ENCODE peak calls at places on chromosome 1, in five cellular contexts. R, V, N, H and P are unnamed samples.

GRCh38 chr1:20792177-20792576 is 5.1 kb upstream of the HP1BP3 start:
- DNase-seq in R (no peak), V (no peak), N (peak), H (no peak), P (no peak)

GRCh38 chr1:87999852-88000251 is 671.2 kb downstream of the LMO4 start:
- DNase-seq in R (no peak), V (no peak), N (no peak), H (no peak), P (no peak)

GRCh38 chr1:42730988-42731387 is 9.0 kb downstream of the CLDN19 start:
- DNase-seq in R (peak), V (peak), N (no peak), H (no peak), P (no peak)

GRCh38 chr1:224182057-224182865 is 779 bp upstream of the DEGS1 start:
- DNase-seq in R (peak), V (peak), N (no peak), H (no peak), P (no peak)

GRCh38 chr1:118905671-118906070 is 82.5 kb downstream of the TBX15 start:
- DNase-seq in R (no peak), V (no peak), N (no peak), H (no peak), P (no peak)

GRCh38 chr1:235739124-235739523 is 89.5 kb upstream of the GNG4 start:
- DNase-seq in R (no peak), V (no peak), N (peak), H (no peak), P (no peak)

GRCh38 chr1:114033219-114033706 is 54.0 kb downstream of the OLFML3 start:
- DNase-seq in R (peak), V (peak), N (peak), H (no peak), P (no peak)

GRCh38 chr1:194043984-194044755 is 857.8 kb upstream of the B3GALT2 start:
- DNase-seq in R (no peak), V (no peak), N (peak), H (no peak), P (no peak)

GRCh38 chr1:37476087-37476452 is 1.7 kb downstream of the ZC3H12A start:
- DNase-seq in R (no peak), V (no peak), N (no peak), H (no peak), P (no peak)

GRCh38 chr1:182054698-182055326 is 6.7 kb downstream of the ZNF648 start:
- DNase-seq in R (peak), V (peak), N (no peak), H (no peak), P (peak)

GRCh38 chr1:150548632-150549495 is at the start of gene ADAMTSL4:
- DNase-seq in R (peak), V (peak), N (peak), H (no peak), P (peak)

GRCh38 chr1:75487399-75487798 is 123.5 kb downstream of the SLC44A5 start:
- DNase-seq in R (no peak), V (no peak), N (no peak), H (no peak), P (no peak)

GRCh38 chr1:26832249-26832960 is 5.9 kb downstream of the ZDHHC18 start:
- DNase-seq in R (peak), V (no peak), N (no peak), H (no peak), P (no peak)

GRCh38 chr1:201947697-201948008 is 1.3 kb upstream of the LMOD1 start:
- DNase-seq in R (peak), V (no peak), N (no peak), H (no peak), P (no peak)
- TF ChIP-seq CTCF in R (peak), V (no peak), N (no peak), H (no peak), P (no peak)

DNA sequence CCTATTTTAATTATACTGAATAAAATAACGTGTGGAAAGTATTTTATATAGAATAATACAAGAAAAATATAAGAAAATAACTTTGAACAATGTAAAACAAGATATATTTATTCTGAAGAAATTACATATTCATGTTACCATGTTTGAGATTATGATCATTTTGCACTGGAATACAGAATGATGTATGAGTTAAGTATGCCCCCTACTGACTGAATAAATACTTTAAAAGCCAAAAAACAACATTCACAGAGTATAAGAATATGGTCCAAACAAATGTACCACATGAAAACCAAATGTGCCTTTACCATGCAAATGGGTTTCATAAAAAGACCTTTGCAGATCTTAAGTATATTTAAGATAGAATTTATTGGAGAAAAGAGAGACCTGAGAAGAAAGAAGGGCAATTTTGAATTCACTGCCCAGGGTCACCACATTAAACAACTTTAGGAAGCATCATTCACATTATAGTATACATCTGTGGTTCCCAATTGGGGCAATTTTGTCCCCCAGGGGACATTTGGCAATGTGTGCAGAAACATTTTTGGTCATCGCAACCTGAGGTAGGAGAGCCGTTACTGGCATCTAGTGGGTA is 136.6 kb upstream of the GFI1 start:
- DNase-seq in R (no peak), V (peak), N (peak), H (no peak), P (no peak)
- TF ChIP-seq CTCF in R (peak), V (peak), N (peak), H (peak), P (peak)

GRCh38 chr1:201376464-201377374 is 761 bp downstream of the TNNT2 start:
- DNase-seq in R (peak), V (peak), N (peak), H (no peak), P (peak)
- TF ChIP-seq CTCF in R (peak), V (peak), N (peak), H (no peak), P (peak)

GRCh38 chr1:28756846-28757245 is 20.1 kb downstream of the YTHDF2 start:
- DNase-seq in R (no peak), V (no peak), N (no peak), H (no peak), P (no peak)
- TF ChIP-seq CTCF in R (peak), V (peak), N (peak), H (no peak), P (no peak)

GRCh38 chr1:30032302-30032701 is 691.1 kb downstream of the MATN1 start:
- DNase-seq in R (no peak), V (no peak), N (no peak), H (no peak), P (no peak)

GRCh38 chr1:30034627-30035521 is 688.5 kb downstream of the MATN1 start:
- DNase-seq in R (no peak), V (no peak), N (peak), H (no peak), P (no peak)

GRCh38 chr1:30034105-30034626 is 689.2 kb downstream of the MATN1 start:
- DNase-seq in R (no peak), V (no peak), N (no peak), H (no peak), P (no peak)

GRCh38 chr1:30035522-30036228 is 687.7 kb downstream of the MATN1 start:
- DNase-seq in R (no peak), V (no peak), N (no peak), H (no peak), P (no peak)

DNA sequence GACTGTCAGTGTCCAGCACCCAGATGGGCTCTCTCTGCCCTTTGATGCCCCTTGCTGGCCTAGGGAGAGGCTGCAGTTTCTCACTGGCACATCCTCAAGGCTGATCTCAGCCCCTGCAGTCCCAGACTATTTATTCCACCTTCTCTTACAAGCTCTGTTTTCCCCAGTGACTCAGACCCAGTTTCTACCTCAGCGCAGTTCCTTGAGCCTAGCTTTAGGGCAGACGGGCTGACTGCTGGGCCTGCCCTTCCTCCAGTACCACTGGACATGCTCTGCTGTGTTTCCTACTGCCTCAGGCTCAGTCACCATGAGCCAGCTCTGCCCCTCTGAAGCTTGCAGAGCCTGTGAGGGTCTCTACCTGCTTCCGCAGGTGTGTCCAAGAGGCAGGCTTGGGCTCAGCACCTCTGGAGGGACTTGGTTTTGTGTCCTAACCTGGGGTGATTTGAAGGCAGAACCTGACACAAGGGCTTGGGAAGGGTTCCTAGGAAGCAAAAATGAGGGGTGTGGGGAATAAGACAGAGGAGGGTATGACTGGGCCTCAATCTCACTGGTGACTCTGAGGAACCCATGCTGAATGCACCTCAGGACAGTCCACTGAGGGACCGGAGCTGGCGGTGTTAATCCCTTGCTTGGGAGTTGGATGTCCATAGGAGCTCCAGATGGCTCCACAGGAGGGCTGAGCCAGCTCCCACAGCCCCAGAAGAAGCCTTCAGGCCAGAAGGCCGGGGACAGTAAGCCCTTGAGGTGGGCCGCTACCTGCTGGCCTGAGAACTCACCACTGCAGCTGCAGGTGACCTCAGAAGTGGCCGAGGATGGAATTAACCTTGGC is 689.9 kb downstream of the MATN1 start:
- DNase-seq in R (peak), V (no peak), N (no peak), H (no peak), P (no peak)
- TF ChIP-seq CTCF in R (peak), V (no peak), N (no peak), H (no peak), P (no peak)

GRCh38 chr1:206935491-206936067 is 10.7 kb downstream of the PIGR start:
- DNase-seq in R (peak), V (no peak), N (no peak), H (no peak), P (peak)

GRCh38 chr1:206932271-206932670 is 10.5 kb upstream of the FCMR start:
- DNase-seq in R (no peak), V (no peak), N (no peak), H (no peak), P (no peak)

GRCh38 chr1:206931709-206932108 is 10.0 kb upstream of the FCMR start:
- DNase-seq in R (peak), V (peak), N (no peak), H (no peak), P (no peak)

GRCh38 chr1:206930210-206930798 is 8.6 kb upstream of the FCMR start:
- DNase-seq in R (no peak), V (peak), N (no peak), H (no peak), P (no peak)

GRCh38 chr1:206933333-206933945 is 11.7 kb upstream of the FCMR start:
- DNase-seq in R (peak), V (peak), N (no peak), H (no peak), P (no peak)
- TF ChIP-seq CTCF in R (peak), V (peak), N (peak), H (peak), P (peak)

GRCh38 chr1:59973719-59974118 is 47.1 kb upstream of the CYP2J2 start:
- DNase-seq in R (no peak), V (no peak), N (no peak), H (no peak), P (no peak)

GRCh38 chr1:59976194-59977074 is 49.9 kb upstream of the CYP2J2 start:
- DNase-seq in R (peak), V (peak), N (peak), H (peak), P (peak)

GRCh38 chr1:59979551-59980070 is 53.0 kb upstream of the CYP2J2 start:
- DNase-seq in R (no peak), V (no peak), N (no peak), H (no peak), P (no peak)

GRCh38 chr1:59978026-59978425 is 51.5 kb upstream of the CYP2J2 start:
- DNase-seq in R (no peak), V (no peak), N (no peak), H (no peak), P (no peak)

GRCh38 chr1:59977075-59977410 is 50.5 kb upstream of the CYP2J2 start:
- DNase-seq in R (no peak), V (no peak), N (no peak), H (no peak), P (no peak)
- TF ChIP-seq CTCF in R (no peak), V (peak), N (no peak), H (no peak), P (peak)

DNA sequence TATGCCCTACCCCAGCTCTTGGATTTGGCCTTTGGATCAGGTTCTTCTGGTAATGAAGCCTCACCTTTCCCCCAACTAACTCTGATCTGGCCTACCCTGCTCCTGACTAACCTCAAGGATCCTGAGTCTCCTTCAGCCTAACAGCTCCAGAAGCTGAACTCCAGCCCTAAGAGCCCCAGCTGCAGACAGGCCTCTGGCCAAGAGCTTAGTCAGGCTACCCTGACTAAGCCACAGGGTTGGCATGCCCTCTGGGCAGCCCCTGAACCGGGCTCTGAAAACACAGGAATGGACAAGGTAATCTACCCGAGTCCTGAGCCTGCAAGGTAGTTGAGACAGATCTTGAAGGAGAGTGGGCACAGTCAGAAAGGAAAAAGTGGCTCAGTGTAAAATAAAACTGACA is 29.4 kb downstream of the COA7 start:
- DNase-seq in R (no peak), V (no peak), N (peak), H (no peak), P (no peak)
- TF ChIP-seq CTCF in R (no peak), V (no peak), N (no peak), H (no peak), P (no peak)

DNA sequence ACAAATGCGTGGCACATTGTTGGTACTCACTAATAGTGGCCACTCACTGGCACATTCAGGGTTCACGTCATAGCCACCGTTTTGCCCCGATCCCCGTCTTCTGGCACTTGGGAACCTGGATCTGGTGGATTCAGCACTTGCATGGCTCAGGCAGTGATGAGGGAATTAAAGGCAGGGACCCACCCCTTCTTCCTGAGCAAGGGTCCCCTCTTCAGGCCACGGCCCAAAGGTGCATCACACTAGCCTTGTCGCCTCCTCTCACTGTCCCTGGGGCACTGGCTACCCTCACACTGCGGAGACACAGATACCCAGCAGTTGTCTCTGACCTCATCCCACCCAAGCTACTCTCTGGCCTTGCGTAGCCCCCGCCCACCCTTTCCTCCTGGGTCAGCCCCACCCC is 19.9 kb upstream of the LDLRAP1 start:
- DNase-seq in R (peak), V (peak), N (peak), H (no peak), P (no peak)
- TF ChIP-seq CTCF in R (peak), V (peak), N (no peak), H (no peak), P (no peak)

GRCh38 chr1:233368106-233368783 is 40.7 kb downstream of the MAP3K21 start:
- DNase-seq in R (no peak), V (no peak), N (peak), H (no peak), P (no peak)
- TF ChIP-seq CTCF in R (no peak), V (no peak), N (no peak), H (no peak), P (no peak)